ENCODE peak calls at places on chromosome 9, in nine cellular contexts. S, A, R, Y, C, L, U, W and N are unnamed samples.
A peak's percentile ranks its signal among the peaks of the same experiment; 100 is the strongest.

GRCh38 chr9:109868222-109868621 is 88.2 kb downstream of the PALM2AKAP2 start:
- DNase-seq in U (no peak), R (no peak), A (no peak), W (no peak), L (no peak), Y (no peak), C (no peak), S (peak; percentile 50), N (no peak)

GRCh38 chr9:95250462-95251058 is 66.9 kb downstream of the FANCC start:
- DNase-seq in S (no peak), Y (no peak), W (no peak), A (no peak), C (no peak), L (no peak), U (no peak), R (no peak), N (no peak)

GRCh38 chr9:137392232-137393007 is 30.5 kb downstream of the EXD3 start:
- DNase-seq in A (no peak), S (no peak), U (no peak), L (no peak), R (no peak), W (no peak), Y (no peak), C (no peak), N (no peak)

GRCh38 chr9:115966660-115967059 is 186.9 kb upstream of the PAPPA start:
- DNase-seq in U (no peak), A (no peak), S (no peak), L (no peak), C (no peak), W (no peak), R (no peak), Y (no peak), N (no peak)

GRCh38 chr9:129236441-129237145 is 58.5 kb upstream of the IER5L start:
- DNase-seq in A (no peak), U (no peak), C (no peak), R (no peak), Y (no peak), S (no peak), W (no peak), L (no peak), N (no peak)

GRCh38 chr9:106956971-106957370 is 94.0 kb downstream of the ZNF462 start:
- DNase-seq in L (no peak), Y (no peak), R (no peak), C (no peak), U (no peak), S (peak; percentile 38), W (no peak), A (no peak), N (no peak)

GRCh38 chr9:121277518-121278275 is 9.7 kb downstream of the GSN start:
- DNase-seq in W (no peak), S (peak; percentile 77), C (no peak), Y (no peak), R (no peak), A (no peak), U (no peak), L (no peak), N (no peak)

GRCh38 chr9:11915699-11916098 is 777.5 kb upstream of the TYRP1 start:
- DNase-seq in R (no peak), C (no peak), U (no peak), Y (no peak), S (no peak), W (no peak), L (no peak), A (no peak), N (no peak)

GRCh38 chr9:121360975-121361374 is 9.1 kb downstream of the STOM start:
- DNase-seq in R (no peak), U (no peak), L (no peak), C (no peak), Y (no peak), W (no peak), S (peak; percentile 92), A (no peak), N (no peak)

GRCh38 chr9:134396258-134396742 is 70.0 kb downstream of the RXRA start:
- DNase-seq in C (no peak), S (no peak), U (no peak), Y (peak; percentile 69), R (no peak), L (no peak), W (peak; percentile 87), A (no peak), N (no peak)

GRCh38 chr9:130977811-130978221 is 31.2 kb upstream of the LAMC3 start:
- DNase-seq in W (no peak), C (no peak), A (no peak), U (no peak), R (no peak), L (no peak), Y (no peak), S (no peak), N (no peak)

GRCh38 chr9:134616341-134616740 is 25.3 kb upstream of the COL5A1 start:
- DNase-seq in W (no peak), C (no peak), A (no peak), R (no peak), Y (no peak), L (no peak), U (no peak), S (no peak), N (no peak)

DNA sequence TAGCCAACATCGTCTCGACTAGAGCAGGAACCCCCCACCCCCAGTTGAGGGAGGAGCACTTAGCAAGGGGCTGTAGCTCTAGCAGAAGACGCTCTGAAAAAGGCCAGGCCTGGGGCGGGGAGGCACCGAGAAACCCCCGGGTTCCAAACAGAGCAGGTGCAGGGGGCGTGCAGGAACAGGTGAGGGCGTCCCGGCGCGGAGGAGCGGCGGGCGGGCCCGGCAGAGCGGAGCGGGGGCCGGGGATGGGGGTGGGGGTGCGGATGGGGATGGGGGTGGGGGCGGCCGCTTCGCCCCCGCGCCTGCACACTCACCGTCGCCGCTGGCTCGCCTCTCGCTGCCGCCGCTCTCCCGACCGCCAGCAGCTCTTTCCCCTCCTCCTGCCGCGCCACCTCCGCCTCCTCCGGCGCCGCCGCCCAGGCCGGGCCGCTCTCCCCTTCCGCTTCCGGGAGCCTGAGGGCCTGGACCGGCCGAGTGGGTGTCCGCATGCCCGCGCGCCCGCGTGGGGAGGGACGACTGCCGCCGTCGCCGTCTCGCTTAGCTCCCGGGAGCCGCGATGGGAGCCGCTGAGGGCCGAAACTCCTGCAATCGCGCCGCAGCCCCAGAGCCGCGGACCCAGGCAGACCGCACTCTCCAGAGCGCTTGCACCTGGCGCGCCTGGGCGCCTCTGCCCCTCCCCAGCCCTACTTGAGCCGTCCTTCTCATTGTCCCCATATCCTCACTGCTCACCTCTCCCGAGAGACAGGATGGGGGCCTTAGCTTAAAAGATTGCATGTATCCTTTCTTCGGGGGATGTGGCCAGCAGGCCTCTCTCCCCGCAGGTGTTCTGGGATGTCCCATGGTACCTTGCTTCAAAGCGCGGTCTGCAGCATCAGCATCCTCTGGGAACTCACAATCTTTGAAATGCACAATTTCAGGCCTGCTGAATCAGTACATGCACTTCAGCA is at the start of gene ZDHHC21:
- DNase-seq in R (peak; percentile 83), Y (peak; percentile 83), A (peak; percentile 43), L (peak; percentile 28), C (peak; percentile 91), S (peak; percentile 37), W (peak; percentile 67), U (peak; percentile 77), N (no peak)
- TF ChIP-seq POLR2A in R (no peak), Y (no peak), A (no peak), L (peak; percentile 59), C (no peak), S (no peak), W (peak; percentile 83), U (no peak), N (no peak)

GRCh38 chr9:82797539-82797938 is 265.4 kb downstream of the RASEF start:
- DNase-seq in U (no peak), L (no peak), A (peak; percentile 13), R (no peak), S (no peak), C (no peak), W (no peak), Y (no peak), N (no peak)

GRCh38 chr9:82789155-82789824 is 273.7 kb downstream of the RASEF start:
- DNase-seq in C (no peak), Y (no peak), U (no peak), L (no peak), S (no peak), W (no peak), R (no peak), A (no peak), N (no peak)

GRCh38 chr9:82790868-82791267 is 272.1 kb downstream of the RASEF start:
- DNase-seq in Y (no peak), R (no peak), C (no peak), S (no peak), A (no peak), W (no peak), U (no peak), L (no peak), N (no peak)

DNA sequence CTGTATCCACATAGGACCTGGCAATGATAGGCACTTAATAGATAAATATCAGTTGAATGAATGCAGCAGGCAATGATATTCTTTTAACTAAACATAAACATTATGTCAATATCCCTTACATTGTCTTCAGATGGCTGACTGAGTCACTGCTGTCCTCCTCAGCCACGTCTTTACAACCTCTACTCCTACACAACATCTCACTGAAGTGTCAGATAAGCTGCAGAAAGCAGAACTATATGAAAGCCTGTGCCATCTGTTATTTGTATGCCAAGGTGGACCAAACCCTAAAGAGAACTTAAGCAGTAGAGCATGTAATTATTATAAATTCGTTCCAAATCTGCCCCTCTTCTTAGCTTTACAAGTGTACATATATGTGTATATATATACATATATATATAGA is 271.3 kb downstream of the RASEF start:
- DNase-seq in U (no peak), C (no peak), W (no peak), L (no peak), Y (no peak), R (no peak), S (no peak), A (no peak), N (no peak)
- TF ChIP-seq POLR2A in U (no peak), C (no peak), W (no peak), L (no peak), Y (no peak), R (no peak), S (no peak), A (no peak), N (no peak)

GRCh38 chr9:37565661-37566618 is 10.2 kb downstream of the FBXO10 start:
- DNase-seq in U (no peak), L (no peak), S (no peak), A (no peak), R (no peak), C (no peak), W (no peak), Y (no peak), N (no peak)
- TF ChIP-seq POLR2A in U (no peak), L (no peak), S (no peak), A (no peak), R (no peak), C (no peak), W (peak; percentile 43), Y (no peak), N (no peak)

DNA sequence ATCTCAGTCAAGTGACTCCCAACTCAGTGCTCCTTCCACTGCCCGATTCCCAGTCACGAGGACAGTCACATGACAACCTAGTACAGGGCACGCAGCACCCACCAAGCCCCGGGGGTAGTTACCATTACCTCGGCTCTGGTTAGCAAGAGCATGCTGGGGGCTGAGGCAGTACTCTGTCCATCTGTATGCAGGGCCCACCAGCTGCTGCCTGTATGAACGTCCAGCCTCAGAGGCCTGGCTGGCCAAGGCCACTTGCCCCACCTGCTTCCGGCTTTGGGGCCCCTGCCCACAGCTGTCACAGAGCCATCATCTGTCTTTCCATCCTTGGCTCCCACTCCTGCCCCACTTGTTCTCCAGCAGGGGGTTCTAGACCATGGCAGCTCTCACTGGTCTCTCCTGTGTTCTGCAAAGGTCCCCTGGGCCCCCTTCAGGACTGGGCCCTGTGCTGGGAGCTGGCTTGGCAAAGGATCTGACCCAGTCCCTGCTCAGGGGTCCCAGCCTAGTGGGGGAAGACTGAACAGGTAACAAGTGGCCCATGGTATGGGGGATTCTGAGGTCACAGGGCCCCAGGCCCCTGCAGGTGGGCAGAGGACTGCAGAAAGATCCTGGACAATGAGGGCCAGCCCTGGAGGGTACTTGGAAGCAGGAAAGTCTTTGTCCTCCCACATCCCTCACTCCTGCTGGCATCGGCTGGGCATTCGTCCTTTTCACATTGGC is 3.3 kb downstream of the RPL35 start:
- DNase-seq in Y (no peak), L (no peak), S (no peak), U (no peak), A (no peak), W (no peak), R (no peak), C (no peak), N (no peak)
- TF ChIP-seq POLR2A in Y (no peak), L (no peak), S (no peak), U (no peak), A (no peak), W (peak; percentile 58), R (no peak), C (no peak), N (no peak)